ENCODE peak calls at places on chromosomes 5 and 9, in four cellular contexts. One of them, this sample, is unnamed.

GRCh38 chr5:892390-893136 is at the start of the genes BRD9 and TRIP13:
- DNase-seq in K562: peak; percentile 97
- DNase-seq in HepG2: peak; percentile 66
- DNase-seq in HCT116: peak; percentile 38
- DNase-seq in this sample: no peak

GRCh38 chr5:66769839-66770617 is 173.8 kb downstream of the MAST4 start:
- DNase-seq in HCT116: no peak
- DNase-seq in HepG2: peak; percentile 5
- DNase-seq in K562: no peak
- DNase-seq in this sample: no peak

GRCh38 chr5:171223927-171224326 is 85.1 kb upstream of the TLX3 start:
- DNase-seq in HCT116: no peak
- DNase-seq in HepG2: no peak
- DNase-seq in K562: no peak
- DNase-seq in this sample: no peak

GRCh38 chr5:37212096-37212495 is 37.1 kb downstream of the CPLANE1 start:
- DNase-seq in HCT116: no peak
- DNase-seq in K562: no peak
- DNase-seq in HepG2: no peak
- DNase-seq in this sample: no peak

GRCh38 chr5:36442352-36442751 is 140.7 kb upstream of the RANBP3L start:
- DNase-seq in HCT116: no peak
- DNase-seq in K562: peak; percentile 68
- DNase-seq in HepG2: peak; percentile 57
- DNase-seq in this sample: no peak

GRCh38 chr9:106862946-106863740 is at the start of gene ZNF462:
- DNase-seq in HepG2: no peak
- DNase-seq in HCT116: no peak
- DNase-seq in K562: no peak
- DNase-seq in this sample: no peak

GRCh38 chr9:4946937-4947336 is 38.1 kb upstream of the JAK2 start:
- DNase-seq in HepG2: no peak
- DNase-seq in K562: no peak
- DNase-seq in HCT116: no peak
- DNase-seq in this sample: no peak

GRCh38 chr5:119250946-119251901 is 104.6 kb upstream of the TNFAIP8 start:
- DNase-seq in K562: no peak
- DNase-seq in HepG2: no peak
- DNase-seq in HCT116: no peak
- DNase-seq in this sample: no peak

GRCh38 chr5:119028575-119028974 is 40.2 kb upstream of the DTWD2 start:
- DNase-seq in HCT116: no peak
- DNase-seq in K562: no peak
- DNase-seq in HepG2: no peak
- DNase-seq in this sample: no peak

GRCh38 chr5:112419596-112420110 is 576 bp upstream of the EPB41L4A start:
- DNase-seq in HepG2: no peak
- DNase-seq in K562: peak; percentile 53
- DNase-seq in HCT116: peak; percentile 13
- DNase-seq in this sample: no peak

GRCh38 chr5:79975422-79975821 is 15.6 kb downstream of the MTX3 start:
- DNase-seq in HCT116: no peak
- DNase-seq in HepG2: no peak
- DNase-seq in K562: no peak
- DNase-seq in this sample: no peak

GRCh38 chr5:116789522-116789921 is 214.9 kb upstream of the SEMA6A start:
- DNase-seq in HepG2: no peak
- DNase-seq in K562: no peak
- DNase-seq in HCT116: no peak
- DNase-seq in this sample: no peak

GRCh38 chr9:88355166-88355565 is 33.1 kb upstream of the SPIN1 start:
- DNase-seq in HCT116: peak; percentile 59
- DNase-seq in HepG2: no peak
- DNase-seq in K562: no peak
- DNase-seq in this sample: peak; percentile 8

GRCh38 chr9:4489919-4490704 is at the start of gene SLC1A1:
- DNase-seq in HepG2: no peak
- DNase-seq in K562: no peak
- DNase-seq in HCT116: peak; percentile 43
- DNase-seq in this sample: no peak

GRCh38 chr5:96000308-96000707 is 38.7 kb upstream of the ELL2 start:
- DNase-seq in HCT116: no peak
- DNase-seq in HepG2: no peak
- DNase-seq in K562: no peak
- DNase-seq in this sample: no peak

GRCh38 chr5:74643160-74643562 is 2.6 kb upstream of the ENC1 start:
- DNase-seq in HepG2: peak; percentile 57
- DNase-seq in K562: no peak
- DNase-seq in HCT116: peak; percentile 48
- DNase-seq in this sample: peak; percentile 52

GRCh38 chr9:106874657-106875056 is 11.7 kb downstream of the ZNF462 start:
- DNase-seq in HCT116: no peak
- DNase-seq in HepG2: no peak
- DNase-seq in K562: no peak
- DNase-seq in this sample: no peak

GRCh38 chr9:85702191-85702590 is 39.6 kb downstream of the AGTPBP1 start:
- DNase-seq in K562: no peak
- DNase-seq in HCT116: no peak
- DNase-seq in HepG2: no peak
- DNase-seq in this sample: no peak

GRCh38 chr9:85700330-85700729 is 41.4 kb downstream of the AGTPBP1 start:
- DNase-seq in HepG2: no peak
- DNase-seq in HCT116: no peak
- DNase-seq in K562: no peak
- DNase-seq in this sample: no peak

GRCh38 chr9:85704744-85705143 is 37.0 kb downstream of the AGTPBP1 start:
- DNase-seq in K562: no peak
- DNase-seq in HCT116: no peak
- DNase-seq in HepG2: no peak
- DNase-seq in this sample: no peak

GRCh38 chr9:85702881-85703280 is 38.9 kb downstream of the AGTPBP1 start:
- DNase-seq in HepG2: no peak
- DNase-seq in K562: no peak
- DNase-seq in HCT116: no peak
- DNase-seq in this sample: no peak

DNA sequence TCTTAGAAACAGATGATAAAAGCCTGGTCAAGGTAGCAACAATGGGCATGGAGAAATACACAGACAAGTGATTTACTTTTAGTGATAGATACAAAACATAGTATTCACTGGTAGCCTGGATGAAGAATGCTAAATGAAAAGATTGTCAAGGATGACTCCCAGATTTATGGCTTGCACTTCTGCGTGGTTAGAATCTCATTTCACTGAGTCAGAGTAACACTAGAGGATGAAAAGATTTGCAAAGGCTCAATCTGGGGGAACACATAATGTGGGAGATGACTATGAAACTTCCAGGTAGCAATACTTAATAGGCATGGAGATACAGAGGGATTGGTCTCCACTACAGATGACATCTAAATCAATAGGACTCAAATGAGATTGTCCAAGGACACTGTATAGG is 38.4 kb downstream of the AGTPBP1 start:
- DNase-seq in HCT116: no peak
- DNase-seq in K562: no peak
- DNase-seq in HepG2: no peak
- DNase-seq in this sample: no peak
- TF ChIP-seq REST in HCT116: no peak
- TF ChIP-seq REST in K562: no peak
- TF ChIP-seq REST in HepG2: no peak
- TF ChIP-seq REST in this sample: no peak

GRCh38 chr5:159990506-159990905 is 18.4 kb upstream of the TTC1 start:
- DNase-seq in HepG2: no peak
- DNase-seq in HCT116: no peak
- DNase-seq in K562: no peak
- DNase-seq in this sample: no peak
- TF ChIP-seq SIN3A in HepG2: no peak
- TF ChIP-seq SIN3A in HCT116: no peak
- TF ChIP-seq SIN3A in K562: no peak
- TF ChIP-seq SIN3A in this sample: no peak

DNA sequence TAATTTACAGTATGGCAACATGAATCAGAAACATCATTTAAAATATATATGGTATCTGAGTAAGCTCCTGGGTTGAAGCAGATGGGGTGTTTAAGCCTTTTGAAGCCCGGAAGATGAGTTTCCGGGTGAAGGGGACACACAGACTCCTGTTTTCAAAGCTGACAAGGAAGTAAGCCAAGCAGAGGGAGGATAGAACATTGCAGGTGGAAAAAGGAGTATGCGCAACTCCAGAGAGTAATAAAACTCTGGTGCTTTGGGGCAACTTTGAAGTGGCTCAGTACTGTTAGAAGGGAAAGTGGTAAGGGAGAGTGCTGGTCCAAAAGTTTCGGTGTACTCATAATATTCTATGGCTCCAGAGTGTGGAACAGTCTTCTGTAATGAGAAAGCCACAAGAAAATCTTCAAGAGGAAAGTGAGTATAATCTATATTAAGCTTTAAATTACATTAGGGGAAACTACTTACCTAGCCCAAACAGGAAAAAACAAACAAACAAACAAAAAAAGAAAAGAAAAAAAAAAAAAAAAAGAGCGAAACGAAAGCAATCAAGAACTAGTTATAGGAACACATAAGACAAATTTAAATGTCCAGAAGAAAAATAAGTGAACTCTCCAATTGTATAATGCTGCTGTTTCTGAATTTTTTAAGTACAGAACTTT is 2.3 kb upstream of the ST8SIA4 start:
- DNase-seq in HCT116: no peak
- DNase-seq in K562: no peak
- DNase-seq in HepG2: no peak
- DNase-seq in this sample: no peak
- TF ChIP-seq TCF7L2 in HCT116: no peak
- TF ChIP-seq TCF7L2 in K562: no peak
- TF ChIP-seq TCF7L2 in HepG2: no peak
- TF ChIP-seq TCF7L2 in this sample: no peak

DNA sequence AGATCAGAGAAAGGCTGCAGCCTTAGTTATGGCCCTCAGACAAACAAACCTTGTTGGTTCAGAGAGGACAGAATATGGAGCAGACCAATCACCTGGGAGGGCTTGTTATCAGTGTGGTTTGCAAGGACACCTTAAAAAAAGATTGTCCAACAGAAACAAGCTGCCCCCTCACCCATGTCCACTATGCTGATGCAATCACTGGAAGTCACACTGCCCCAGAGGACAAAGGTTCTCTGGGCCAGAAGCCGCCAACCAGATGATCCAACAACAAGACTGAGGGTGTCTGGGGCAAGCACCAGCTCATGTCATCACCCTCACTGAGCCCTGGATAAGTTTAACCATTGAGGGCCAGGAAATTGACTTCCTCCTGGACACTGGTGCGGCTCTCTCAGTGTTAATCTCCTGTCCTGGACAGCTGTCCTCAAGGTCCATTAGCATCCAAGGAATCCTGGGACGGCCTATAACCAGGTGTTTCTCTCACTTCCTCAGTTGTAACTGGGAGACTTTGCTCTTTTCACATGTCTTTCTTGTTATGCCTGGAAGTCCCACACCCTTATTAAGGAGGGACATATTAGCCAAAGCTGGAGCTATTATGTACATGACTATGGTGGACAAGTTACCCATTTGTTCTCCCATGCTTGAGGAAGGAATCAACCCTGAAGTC is 36.9 kb upstream of the TBCA start:
- DNase-seq in HCT116: no peak
- DNase-seq in K562: no peak
- DNase-seq in HepG2: peak; percentile 90
- DNase-seq in this sample: no peak
- TF ChIP-seq REST in HCT116: no peak
- TF ChIP-seq REST in K562: no peak
- TF ChIP-seq REST in HepG2: no peak
- TF ChIP-seq REST in this sample: no peak

GRCh38 chr9:129908846-129909245 is 73.6 kb downstream of the USP20 start:
- DNase-seq in HepG2: no peak
- DNase-seq in K562: no peak
- DNase-seq in HCT116: no peak
- DNase-seq in this sample: no peak
- TF ChIP-seq SIN3A in HepG2: no peak
- TF ChIP-seq SIN3A in K562: no peak
- TF ChIP-seq SIN3A in HCT116: no peak
- TF ChIP-seq SIN3A in this sample: no peak

GRCh38 chr5:132736853-132737833 is at the start of gene KIF3A:
- DNase-seq in HepG2: peak; percentile 95
- DNase-seq in K562: peak; percentile 98
- DNase-seq in HCT116: peak; percentile 95
- DNase-seq in this sample: peak; percentile 88
- TF ChIP-seq TCF7L2 in HepG2: no peak
- TF ChIP-seq TCF7L2 in K562: no peak
- TF ChIP-seq TCF7L2 in HCT116: no peak
- TF ChIP-seq TCF7L2 in this sample: no peak

GRCh38 chr9:36401897-36402480 is 1.9 kb upstream of the RNF38 start:
- DNase-seq in HepG2: peak; percentile 84
- DNase-seq in K562: no peak
- DNase-seq in HCT116: no peak
- DNase-seq in this sample: no peak

GRCh38 chr9:36398745-36399144 is 1.3 kb downstream of the RNF38 start:
- DNase-seq in HCT116: no peak
- DNase-seq in K562: no peak
- DNase-seq in HepG2: no peak
- DNase-seq in this sample: no peak

GRCh38 chr9:36401179-36401740 is 1.2 kb upstream of the RNF38 start:
- DNase-seq in HCT116: peak; percentile 44
- DNase-seq in HepG2: peak; percentile 48
- DNase-seq in K562: peak; percentile 83
- DNase-seq in this sample: peak; percentile 54

GRCh38 chr9:36399980-36400331 is at the start of gene RNF38:
- DNase-seq in HCT116: no peak
- DNase-seq in HepG2: no peak
- DNase-seq in K562: no peak
- DNase-seq in this sample: no peak

DNA sequence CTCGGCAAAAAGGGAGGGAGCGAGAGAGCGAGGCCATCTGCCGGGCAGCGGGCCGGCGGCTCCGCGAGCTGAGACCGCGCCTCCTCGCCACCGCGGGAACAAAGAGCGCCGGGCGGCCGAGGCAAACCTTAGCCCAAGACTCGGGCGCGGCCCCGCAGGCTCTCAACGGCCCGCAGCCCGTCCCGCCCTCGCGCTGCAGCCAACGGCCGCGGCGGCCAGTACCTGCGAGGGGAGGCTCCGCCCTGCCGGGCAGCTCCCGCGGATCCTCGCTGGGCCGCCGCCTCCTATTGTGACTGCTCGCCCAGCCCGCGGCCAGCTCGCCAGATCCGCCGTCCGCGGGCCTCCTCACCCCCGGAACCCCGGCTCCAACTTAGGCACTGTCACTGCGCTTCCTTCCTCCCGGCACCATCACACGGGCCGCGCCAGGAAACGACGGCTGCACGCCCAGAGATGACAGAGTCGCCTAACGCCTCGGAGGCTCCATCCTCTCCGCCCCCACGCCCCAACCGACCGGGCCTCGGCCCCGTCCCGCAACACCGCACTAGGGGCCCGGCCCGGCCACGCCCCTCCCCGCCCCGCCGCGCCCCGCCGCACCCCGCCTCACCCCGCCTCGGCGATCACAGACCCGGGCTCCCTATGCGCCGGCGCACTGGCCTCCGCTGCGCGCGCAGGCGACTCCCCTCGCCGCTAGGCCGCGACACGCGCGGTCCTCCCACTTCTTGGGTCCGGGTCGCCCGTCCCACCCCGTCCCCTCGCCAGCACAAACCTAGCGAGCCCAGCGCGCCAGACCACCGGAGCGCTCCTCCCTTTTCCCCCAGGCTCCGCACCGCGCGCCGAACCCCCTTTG is 486 bp upstream of the RNF38 start:
- DNase-seq in HCT116: peak; percentile 57
- DNase-seq in HepG2: peak; percentile 77
- DNase-seq in K562: peak; percentile 91
- DNase-seq in this sample: no peak
- TF ChIP-seq REST in HCT116: no peak
- TF ChIP-seq REST in HepG2: peak; percentile 20
- TF ChIP-seq REST in K562: no peak
- TF ChIP-seq REST in this sample: no peak